ENCODE peak calls at places on chromosomes 13 and 19, in six cellular contexts. A, N, S, L, H and V are unnamed samples. For H3K27me3, the result is how much of the 10 kb centered on the place peaks cover.

GRCh38 chr13:74929436-74929835 is 552.5 kb downstream of the TBC1D4 start:
- DNase-seq in N (no peak), S (no peak), A (no peak), H (no peak), L (no peak), V (no peak)

GRCh38 chr19:20999731-21000352 is 20.6 kb upstream of the ZNF430 start:
- DNase-seq in A (peak), S (no peak), N (peak), L (peak), H (peak), V (peak)

GRCh38 chr13:37617162-37617561 is 18.6 kb upstream of the POSTN start:
- DNase-seq in H (no peak), N (no peak), A (no peak), S (no peak), L (peak), V (no peak)

GRCh38 chr19:41886761-41887710 is 4.1 kb downstream of the ARHGEF1 start:
- DNase-seq in H (no peak), N (no peak), A (no peak), L (no peak), S (no peak), V (peak)

GRCh38 chr19:925087-925911 is 536 bp upstream of the ARID3A start:
- DNase-seq in N (peak), S (peak), H (peak), A (peak), L (peak), V (peak)

GRCh38 chr13:30666113-30666512 is 48.4 kb downstream of the USPL1 start:
- DNase-seq in L (no peak), A (no peak), S (no peak), H (no peak), N (no peak), V (no peak)

GRCh38 chr19:43469160-43469480 is 3.7 kb upstream of the LYPD3 start:
- DNase-seq in S (no peak), A (no peak), H (no peak), L (no peak), N (no peak), V (no peak)

GRCh38 chr13:113951246-113951999 is 22.5 kb downstream of the C13orf46 start:
- DNase-seq in S (peak), H (peak), N (peak), A (no peak), L (peak), V (peak)

GRCh38 chr13:113448885-113449692 is 4.2 kb downstream of the ADPRHL1 start:
- DNase-seq in A (no peak), N (peak), L (no peak), H (no peak), S (peak), V (peak)

GRCh38 chr13:25018729-25019115 is 77.2 kb upstream of the PABPC3 start:
- DNase-seq in S (no peak), L (no peak), H (no peak), A (no peak), N (no peak), V (no peak)

GRCh38 chr19:50912727-50913716 is 1.8 kb upstream of the KLK4 start:
- DNase-seq in H (no peak), N (no peak), S (no peak), L (no peak), A (no peak), V (no peak)

GRCh38 chr13:90416519-90416918 is 931.0 kb upstream of the MIR17HG start:
- DNase-seq in S (no peak), H (no peak), A (no peak), N (no peak), L (peak), V (no peak)

GRCh38 chr19:58330458-58330857 is 3.7 kb downstream of the ZSCAN22 start:
- DNase-seq in A (no peak), N (no peak), H (no peak), L (peak), S (no peak), V (no peak)

GRCh38 chr13:38636756-38637155 is 50.1 kb upstream of the FREM2 start:
- DNase-seq in H (no peak), S (no peak), L (no peak), A (no peak), N (no peak), V (no peak)

GRCh38 chr13:26075498-26075897 is 23.7 kb upstream of the SHISA2 start:
- DNase-seq in A (no peak), N (no peak), L (no peak), H (no peak), S (no peak), V (no peak)

GRCh38 chr19:48499352-48500090 is 12.1 kb downstream of the LMTK3 start:
- DNase-seq in A (no peak), H (no peak), L (no peak), S (no peak), N (no peak), V (no peak)

GRCh38 chr13:100203696-100204367 is 114.9 kb downstream of the PCCA start:
- DNase-seq in L (peak), N (no peak), S (no peak), H (no peak), A (no peak), V (no peak)

GRCh38 chr19:7507884-7508283 is 8.0 kb upstream of the ZNF358 start:
- DNase-seq in H (peak), L (peak), A (peak), N (peak), S (peak), V (no peak)

GRCh38 chr19:53865918-53866696 is 1.6 kb upstream of the MYADM start:
- DNase-seq in S (peak), N (peak), L (peak), A (no peak), H (peak), V (peak)

GRCh38 chr19:14337510-14337909 is 43.7 kb upstream of the ADGRE5 start:
- DNase-seq in L (peak), S (peak), N (no peak), A (no peak), H (no peak), V (peak)

GRCh38 chr13:40518481-40518882 is 148.0 kb downstream of the FOXO1 start:
- DNase-seq in N (no peak), L (no peak), S (no peak), A (no peak), H (no peak), V (peak)

GRCh38 chr19:41330476-41330875 is 20.5 kb downstream of the CCDC97 start:
- DNase-seq in H (no peak), L (no peak), A (no peak), N (no peak), S (no peak), V (no peak)

GRCh38 chr13:25992076-25992475 is 59.7 kb downstream of the SHISA2 start:
- DNase-seq in S (no peak), H (no peak), N (no peak), L (no peak), A (no peak), V (no peak)

GRCh38 chr19:58519087-58519354 is 589 bp downstream of the ZBTB45 start:
- DNase-seq in A (no peak), N (peak), L (peak), H (peak), S (no peak), V (peak)

GRCh38 chr19:35476149-35476548 is 14.1 kb downstream of the KRTDAP start:
- DNase-seq in S (peak), A (no peak), L (no peak), H (no peak), N (no peak), V (no peak)

GRCh38 chr13:113923376-113924063 is 50.4 kb downstream of the C13orf46 start:
- DNase-seq in S (no peak), N (no peak), L (no peak), H (peak), A (no peak), V (no peak)

GRCh38 chr19:49327878-49328544 is 3.0 kb upstream of the SLC6A16 start:
- DNase-seq in N (peak), S (peak), L (peak), H (no peak), A (no peak), V (no peak)

GRCh38 chr19:31268751-31269150 is 80.5 kb downstream of the TSHZ3 start:
- DNase-seq in A (no peak), H (no peak), L (no peak), S (no peak), N (peak), V (no peak)

GRCh38 chr13:44739539-44739938 is 163.4 kb upstream of the TSC22D1 start:
- DNase-seq in S (no peak), N (no peak), A (no peak), L (no peak), H (no peak), V (no peak)

GRCh38 chr13:49217962-49218492 is 2.1 kb upstream of the MLNR start:
- DNase-seq in N (no peak), S (no peak), L (no peak), H (no peak), A (no peak), V (no peak)

GRCh38 chr13:49219647-49220034 is 497 bp upstream of the MLNR start:
- DNase-seq in A (no peak), S (no peak), H (peak), N (no peak), L (no peak), V (no peak)

GRCh38 chr13:49220856-49221614 is 897 bp downstream of the MLNR start:
- DNase-seq in N (no peak), H (peak), L (no peak), S (no peak), A (no peak), V (no peak)

GRCh38 chr13:49218493-49219051 is 1.6 kb upstream of the MLNR start:
- DNase-seq in S (no peak), H (peak), L (peak), N (no peak), A (no peak), V (no peak)

DNA sequence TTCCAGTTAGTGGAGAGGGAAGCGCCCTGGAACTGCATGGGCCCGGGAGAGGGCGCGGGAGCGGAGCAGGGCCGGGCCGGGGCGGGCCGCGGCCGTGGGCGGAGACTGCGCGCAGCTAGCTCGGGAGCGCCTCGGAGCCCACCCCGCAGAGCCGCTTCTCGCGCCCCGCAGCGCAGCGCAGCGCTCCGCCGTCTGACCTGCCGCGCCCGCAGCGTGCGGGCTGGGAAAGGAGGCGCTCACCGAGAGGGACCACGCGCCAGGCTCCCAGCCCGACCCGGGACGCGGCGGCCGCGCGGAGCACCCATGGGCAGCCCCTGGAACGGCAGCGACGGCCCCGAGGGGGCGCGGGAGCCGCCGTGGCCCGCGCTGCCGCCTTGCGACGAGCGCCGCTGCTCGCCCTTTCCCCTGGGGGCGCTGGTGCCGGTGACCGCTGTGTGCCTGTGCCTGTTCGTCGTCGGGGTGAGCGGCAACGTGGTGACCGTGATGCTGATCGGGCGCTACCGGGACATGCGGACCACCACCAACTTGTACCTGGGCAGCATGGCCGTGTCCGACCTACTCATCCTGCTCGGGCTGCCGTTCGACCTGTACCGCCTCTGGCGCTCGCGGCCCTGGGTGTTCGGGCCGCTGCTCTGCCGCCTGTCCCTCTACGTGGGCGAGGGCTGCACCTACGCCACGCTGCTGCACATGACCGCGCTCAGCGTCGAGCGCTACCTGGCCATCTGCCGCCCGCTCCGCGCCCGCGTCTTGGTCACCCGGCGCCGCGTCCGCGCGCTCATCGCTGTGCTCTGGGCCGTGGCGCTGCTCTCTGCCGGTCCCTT is at the start of gene MLNR:
- DNase-seq in A (no peak), N (no peak), L (peak), H (peak), S (no peak), V (no peak)
- H3K27me3 ChIP-seq in A (half or more), N (under half), L (half or more), H (under half), S (under half), V (under half)

DNA sequence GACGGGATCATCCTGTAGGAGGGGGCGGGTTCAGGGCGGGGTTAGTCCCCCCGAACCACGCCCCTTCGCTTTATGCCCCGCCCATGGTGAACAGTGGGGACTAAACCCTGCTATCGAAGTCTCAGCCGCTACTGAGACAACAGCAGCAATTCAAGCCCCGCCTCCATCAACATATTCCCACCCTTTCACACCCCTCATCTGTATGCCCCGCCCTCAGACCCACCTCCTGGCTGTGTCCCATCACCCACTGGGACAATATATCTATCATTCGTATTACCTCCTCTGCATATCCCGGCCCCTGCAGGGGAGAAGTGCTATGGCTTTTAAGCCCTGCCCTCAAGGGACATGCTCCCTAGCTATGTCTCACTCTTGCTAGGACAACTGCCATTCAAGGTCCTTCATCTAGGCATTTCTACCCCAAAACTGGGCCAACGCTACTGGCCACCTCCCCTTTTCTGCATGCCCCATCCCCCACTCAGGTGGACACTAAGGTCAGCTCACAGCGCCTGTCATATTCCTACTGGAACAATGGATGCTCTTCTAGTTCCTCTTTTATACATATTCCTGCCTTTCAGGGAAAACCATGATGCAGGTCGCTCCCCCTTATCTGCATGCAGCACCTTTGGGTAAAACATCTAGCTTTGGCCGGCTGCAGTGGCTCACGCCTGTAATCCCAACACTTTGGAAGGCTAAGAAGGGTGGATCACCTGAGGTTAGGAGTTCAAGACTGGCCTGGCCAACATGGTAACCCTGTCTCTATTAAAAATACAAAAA is 11.9 kb downstream of the LRFN1 start:
- DNase-seq in A (no peak), H (no peak), L (peak), S (no peak), N (peak), V (no peak)
- H3K27me3 ChIP-seq in A (under half), H (under half), L (under half), S (under half), N (half or more), V (under half)

GRCh38 chr13:110798595-110798994 is 85.1 kb downstream of the ING1 start:
- DNase-seq in H (no peak), N (peak), L (no peak), S (no peak), A (no peak), V (no peak)
- H3K27me3 ChIP-seq in H (under half), N (under half), L (under half), S (under half), A (under half), V (under half)

GRCh38 chr13:71663431-71663830 is 203.6 kb downstream of the DACH1 start:
- DNase-seq in L (peak), S (no peak), N (no peak), A (no peak), H (no peak), V (no peak)
- H3K27me3 ChIP-seq in L (under half), S (under half), N (under half), A (under half), H (under half), V (under half)

DNA sequence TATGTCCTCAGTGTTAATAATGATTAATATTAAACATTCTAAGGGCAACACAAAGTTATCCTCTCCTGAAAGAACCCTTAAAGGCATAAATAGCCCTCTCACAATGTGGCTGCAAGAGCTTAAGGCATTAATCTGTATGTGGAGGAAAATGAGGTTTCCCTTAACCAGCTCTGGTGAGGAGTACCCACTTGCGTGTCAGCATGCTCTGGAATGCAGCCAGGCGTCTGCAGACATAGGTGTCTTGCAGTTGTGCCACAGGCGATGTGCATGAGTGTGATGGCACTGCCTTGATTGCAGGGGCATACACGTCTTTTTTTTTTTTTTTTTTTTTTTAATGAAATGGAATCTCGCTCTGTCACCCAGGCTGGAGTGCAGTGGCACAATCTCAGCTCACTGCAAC is 91.9 kb downstream of the RAB20 start:
- DNase-seq in S (no peak), L (no peak), H (no peak), N (no peak), A (no peak), V (no peak)
- H3K27me3 ChIP-seq in S (under half), L (under half), H (under half), N (under half), A (under half), V (under half)

GRCh38 chr13:110431425-110431824 is 124.3 kb downstream of the COL4A2 start:
- DNase-seq in S (no peak), A (no peak), N (peak), L (no peak), H (no peak), V (no peak)

GRCh38 chr13:110433014-110433413 is 125.9 kb downstream of the COL4A2 start:
- DNase-seq in L (no peak), A (no peak), S (no peak), N (peak), H (no peak), V (no peak)

GRCh38 chr13:110432522-110432921 is 125.4 kb downstream of the COL4A2 start:
- DNase-seq in H (no peak), A (no peak), L (no peak), N (no peak), S (no peak), V (no peak)

GRCh38 chr13:110431851-110432294 is 124.8 kb downstream of the COL4A2 start:
- DNase-seq in H (peak), N (peak), A (no peak), S (no peak), L (no peak), V (no peak)

GRCh38 chr13:110430391-110431338 is 123.6 kb downstream of the COL4A2 start:
- DNase-seq in L (no peak), H (no peak), S (no peak), N (no peak), A (no peak), V (no peak)
- H3K27me3 ChIP-seq in L (under half), H (under half), S (under half), N (under half), A (under half), V (under half)